ENCODE peak calls at places on chromosomes 16 and 17, in four cellular contexts. S, E, X and A are unnamed samples.

GRCh38 chr17:30344283-30345088 is 10.6 kb upstream of the TMIGD1 start:
- DNase-seq in X (peak), S (peak), E (no peak), A (peak)

GRCh38 chr17:48604770-48605329 is at the start of gene HOXB6:
- DNase-seq in X (no peak), E (no peak), S (no peak), A (peak)

GRCh38 chr17:46727572-46728348 is 90.7 kb downstream of the WNT3 start:
- DNase-seq in S (peak), X (peak), E (no peak), A (peak)

GRCh38 chr17:1724869-1725641 is 551 bp downstream of the WDR81 start:
- DNase-seq in S (no peak), E (peak), X (no peak), A (no peak)

GRCh38 chr16:87834668-87835473 is 34.4 kb downstream of the SLC7A5 start:
- DNase-seq in X (no peak), S (peak), E (no peak), A (no peak)

GRCh38 chr17:20009052-20009301 is 182 bp upstream of the SPECC1 start:
- DNase-seq in X (peak), S (no peak), E (no peak), A (no peak)

GRCh38 chr16:35687781-35688180 is 2228.4 kb downstream of the TP53TG3F start:
- DNase-seq in S (no peak), X (no peak), E (peak), A (no peak)

GRCh38 chr16:55502801-55503366 is 6.0 kb upstream of the LPCAT2 start:
- DNase-seq in S (peak), X (peak), E (peak), A (peak)

GRCh38 chr17:2982854-2983636 is 80.4 kb downstream of the OR1D5 start:
- DNase-seq in S (peak), X (peak), E (peak), A (peak)

GRCh38 chr16:29975811-29976511 is 2.3 kb downstream of the TAOK2 start:
- DNase-seq in X (peak), E (no peak), S (no peak), A (no peak)

GRCh38 chr17:52147431-52147830 is 11.1 kb downstream of the CA10 start:
- DNase-seq in S (no peak), E (no peak), X (no peak), A (no peak)

GRCh38 chr17:80112471-80113032 is 11.2 kb downstream of the GAA start:
- DNase-seq in E (peak), S (no peak), X (no peak), A (no peak)

GRCh38 chr17:2018716-2019490 is 6.2 kb downstream of the RTN4RL1 start:
- DNase-seq in X (no peak), S (no peak), E (no peak), A (no peak)

GRCh38 chr16:88099563-88099890 is 148.3 kb downstream of the BANP start:
- DNase-seq in E (no peak), S (no peak), X (no peak), A (no peak)

GRCh38 chr17:32123782-32124181 is 18.5 kb upstream of the RHOT1 start:
- DNase-seq in E (peak), S (no peak), X (no peak), A (peak)

GRCh38 chr16:66176731-66177130 is 189.8 kb upstream of the CDH5 start:
- DNase-seq in S (no peak), E (no peak), X (no peak), A (no peak)

GRCh38 chr16:56708821-56709685 is 20.9 kb upstream of the NUP93 start:
- DNase-seq in X (no peak), S (no peak), E (peak), A (no peak)

GRCh38 chr16:79610771-79611170 is 10.2 kb upstream of the MAF start:
- DNase-seq in S (peak), E (no peak), X (no peak), A (no peak)

GRCh38 chr16:88355093-88355388 is 27.7 kb upstream of the ZNF469 start:
- DNase-seq in S (no peak), X (no peak), E (no peak), A (no peak)

GRCh38 chr16:75496546-75496945 is 1.3 kb upstream of the CHST6 start:
- DNase-seq in S (peak), X (no peak), E (no peak), A (no peak)

GRCh38 chr17:12406623-12407228 is 259.0 kb upstream of the MYOCD start:
- DNase-seq in X (no peak), E (no peak), S (no peak), A (peak)

GRCh38 chr16:47308601-47309000 is 152.3 kb downstream of the ITFG1 start:
- DNase-seq in X (peak), S (peak), E (no peak), A (no peak)

GRCh38 chr17:8630227-8630801 is at the start of gene MYH10:
- DNase-seq in S (no peak), X (no peak), E (peak), A (no peak)
- TF ChIP-seq CTCF in S (peak), X (peak), E (no peak), A (peak)

GRCh38 chr17:8419305-8419704 is 16.4 kb upstream of the NDEL1 start:
- DNase-seq in E (no peak), X (no peak), S (no peak), A (no peak)
- H3K4me3 ChIP-seq in E (no peak), X (no peak), S (no peak), A (no peak)

DNA sequence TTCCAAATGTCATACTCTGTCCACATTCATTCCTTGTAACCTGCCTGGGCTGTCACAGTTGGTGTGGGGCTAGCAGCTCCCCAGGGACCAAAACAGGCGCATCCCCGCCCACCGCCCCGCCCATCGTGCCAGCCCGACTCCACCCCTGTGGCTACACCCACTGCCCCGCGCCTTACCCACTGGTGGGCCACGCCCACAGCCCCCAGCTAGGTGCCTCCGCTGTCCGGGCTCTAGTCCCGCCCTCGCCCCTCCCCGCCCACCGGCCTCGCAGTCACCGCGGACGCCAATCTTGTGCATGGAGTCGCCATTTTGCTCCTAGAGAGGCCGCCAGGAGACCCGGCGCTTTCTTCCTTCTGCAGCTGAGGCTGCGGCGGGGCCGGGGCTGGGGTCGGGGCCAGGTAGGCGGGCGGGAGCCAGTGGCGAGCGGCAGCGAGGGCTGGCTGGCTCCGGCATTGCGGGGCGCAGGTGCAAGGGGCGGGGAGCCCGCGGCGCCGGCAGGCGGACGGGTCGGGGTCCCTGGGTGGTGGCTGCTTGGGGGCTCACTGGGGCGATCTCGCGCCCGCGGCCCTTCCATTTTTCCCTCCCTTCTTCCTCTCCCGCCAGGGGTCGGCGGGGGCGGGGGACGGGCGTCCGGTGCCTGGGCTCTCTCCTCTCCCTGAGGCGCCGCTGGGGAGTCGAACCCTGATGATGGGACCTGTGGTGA is at the start of gene PRPSAP2:
- DNase-seq in S (peak), X (peak), E (peak), A (peak)
- TF ChIP-seq CTCF in S (no peak), X (no peak), E (no peak), A (no peak)

GRCh38 chr17:28046034-28046825 is 3.8 kb downstream of the NLK start:
- DNase-seq in E (no peak), X (no peak), S (no peak), A (no peak)
- H3K4me3 ChIP-seq in E (no peak), X (no peak), S (no peak), A (no peak)